ENCODE peak calls at places on chromosomes 6 and 20, in ten cellular contexts. L, P, M, W, V, B, X, N, I and H are unnamed samples.

GRCh38 chr20:55513966-55514365 is 491.4 kb downstream of the CBLN4 start:
- DNase-seq in I (no peak), N (no peak), L (no peak), B (no peak), V (no peak), P (no peak), M (no peak), X (no peak), W (no peak), H (no peak)

GRCh38 chr6:39377530-39377929 is 55.0 kb upstream of the KCNK16 start:
- DNase-seq in X (peak), L (peak), B (peak), V (peak), N (peak), I (peak), W (peak), P (no peak), M (peak), H (peak)

GRCh38 chr20:25247100-25247665 is 702 bp upstream of the PYGB start:
- DNase-seq in N (peak), B (peak), W (peak), V (peak), L (peak), M (peak), P (no peak), X (peak), I (peak), H (peak)

GRCh38 chr6:2938004-2938631 is 33.2 kb downstream of the SERPINB6 start:
- DNase-seq in V (no peak), M (no peak), N (no peak), P (no peak), L (no peak), X (no peak), I (no peak), W (no peak), B (no peak), H (no peak)

GRCh38 chr20:32975698-32976674 is 28.2 kb downstream of the SUN5 start:
- DNase-seq in I (no peak), W (no peak), L (no peak), V (no peak), B (no peak), M (no peak), P (no peak), N (no peak), X (no peak), H (no peak)

GRCh38 chr6:73985891-73986290 is 289.9 kb downstream of the CD109 start:
- DNase-seq in I (no peak), P (no peak), N (no peak), L (peak), V (no peak), W (no peak), B (no peak), M (no peak), X (peak), H (no peak)

GRCh38 chr6:33761922-33762629 is 15.4 kb upstream of the IP6K3 start:
- DNase-seq in I (no peak), V (peak), L (peak), P (no peak), W (peak), M (peak), N (peak), X (peak), B (peak), H (peak)

GRCh38 chr20:13141541-13141940 is 79.5 kb upstream of the ISM1 start:
- DNase-seq in L (no peak), V (no peak), N (no peak), B (peak), M (peak), P (no peak), I (no peak), X (peak), W (no peak), H (no peak)

GRCh38 chr6:88492824-88493223 is 326.7 kb upstream of the CNR1 start:
- DNase-seq in P (no peak), X (peak), I (no peak), L (peak), N (peak), W (no peak), M (no peak), V (no peak), B (peak), H (no peak)

GRCh38 chr6:163826668-163827067 is 412.1 kb downstream of the QKI start:
- DNase-seq in M (no peak), N (no peak), L (no peak), V (no peak), X (no peak), I (no peak), B (no peak), W (no peak), P (no peak), H (no peak)

GRCh38 chr6:111338843-111339242 is 144.2 kb downstream of the REV3L start:
- DNase-seq in B (no peak), M (no peak), W (no peak), P (no peak), N (no peak), X (no peak), I (no peak), V (no peak), L (no peak), H (no peak)

GRCh38 chr6:125201961-125202729 is 48.6 kb downstream of the TPD52L1 start:
- DNase-seq in L (peak), V (no peak), X (peak), P (peak), B (no peak), N (no peak), M (no peak), I (peak), W (no peak), H (no peak)

GRCh38 chr6:45703041-45703739 is 312.5 kb downstream of the CLIC5 start:
- DNase-seq in M (no peak), V (no peak), W (no peak), P (peak), I (no peak), L (peak), B (no peak), X (peak), N (no peak), H (no peak)

GRCh38 chr20:312067-312466 is 13.3 kb upstream of the SOX12 start:
- DNase-seq in P (no peak), M (no peak), W (no peak), N (no peak), I (no peak), B (no peak), X (no peak), V (no peak), L (no peak), H (no peak)

GRCh38 chr20:61839912-61840441 is 225.7 kb downstream of the TAF4 start:
- DNase-seq in V (no peak), P (no peak), X (no peak), M (no peak), B (no peak), I (no peak), L (no peak), W (no peak), N (no peak), H (no peak)

GRCh38 chr20:24798930-24799705 is 150.0 kb upstream of the CST7 start:
- DNase-seq in M (no peak), V (no peak), B (peak), L (no peak), N (no peak), P (no peak), X (no peak), W (no peak), I (no peak), H (no peak)

GRCh38 chr6:161444966-161445799 is 171.3 kb upstream of the AGPAT4 start:
- DNase-seq in P (no peak), M (peak), L (no peak), N (no peak), B (no peak), W (no peak), X (no peak), I (no peak), V (no peak), H (no peak)

GRCh38 chr6:103140308-103141027 is 1719.3 kb downstream of the HACE1 start:
- DNase-seq in B (no peak), V (no peak), N (no peak), P (no peak), I (no peak), W (no peak), L (no peak), X (no peak), M (no peak), H (no peak)

GRCh38 chr6:162753775-162754174 is 26.0 kb downstream of the PACRG start:
- DNase-seq in L (no peak), M (no peak), I (no peak), P (no peak), V (no peak), W (no peak), B (no peak), X (no peak), N (no peak), H (no peak)

GRCh38 chr6:31541059-31541657 is 645 bp downstream of the DDX39B start:
- DNase-seq in N (peak), I (peak), W (no peak), L (peak), B (peak), V (peak), M (peak), P (no peak), X (peak), H (peak)

GRCh38 chr6:37602360-37602759 is 95.3 kb downstream of the MDGA1 start:
- DNase-seq in W (no peak), L (peak), P (peak), I (no peak), B (no peak), X (peak), M (no peak), N (no peak), V (no peak), H (no peak)

GRCh38 chr6:71333700-71334099 is 45.1 kb downstream of the OGFRL1 start:
- DNase-seq in P (peak), M (no peak), B (no peak), I (no peak), W (no peak), N (no peak), L (peak), X (peak), V (no peak), H (no peak)

GRCh38 chr6:10154251-10154650 is 260.6 kb downstream of the TFAP2A start:
- DNase-seq in M (no peak), N (no peak), P (no peak), W (no peak), B (no peak), L (no peak), I (no peak), V (no peak), X (no peak), H (no peak)

GRCh38 chr20:40323411-40323810 is 365.6 kb downstream of the MAFB start:
- DNase-seq in I (no peak), N (no peak), V (no peak), B (no peak), W (no peak), P (no peak), X (no peak), M (no peak), L (no peak), H (no peak)

GRCh38 chr20:53894707-53895384 is 175.5 kb downstream of the BCAS1 start:
- DNase-seq in M (no peak), P (no peak), I (no peak), X (no peak), B (no peak), L (no peak), V (no peak), W (no peak), N (no peak), H (no peak)

GRCh38 chr6:143973097-143973979 is 34.7 kb downstream of the PLAGL1 start:
- DNase-seq in N (peak), B (no peak), M (peak), L (no peak), W (peak), X (no peak), P (no peak), V (no peak), I (no peak), H (peak)

GRCh38 chr6:158131926-158132325 is 36.1 kb downstream of the SERAC1 start:
- DNase-seq in B (peak), V (no peak), I (no peak), M (no peak), W (peak), N (peak), P (no peak), X (peak), L (peak), H (no peak)
- TF ChIP-seq CTCF in B (peak), V (no peak), I (no peak), M (peak), W (peak), N (peak), P (peak), X (peak), L (peak), H (peak)

DNA sequence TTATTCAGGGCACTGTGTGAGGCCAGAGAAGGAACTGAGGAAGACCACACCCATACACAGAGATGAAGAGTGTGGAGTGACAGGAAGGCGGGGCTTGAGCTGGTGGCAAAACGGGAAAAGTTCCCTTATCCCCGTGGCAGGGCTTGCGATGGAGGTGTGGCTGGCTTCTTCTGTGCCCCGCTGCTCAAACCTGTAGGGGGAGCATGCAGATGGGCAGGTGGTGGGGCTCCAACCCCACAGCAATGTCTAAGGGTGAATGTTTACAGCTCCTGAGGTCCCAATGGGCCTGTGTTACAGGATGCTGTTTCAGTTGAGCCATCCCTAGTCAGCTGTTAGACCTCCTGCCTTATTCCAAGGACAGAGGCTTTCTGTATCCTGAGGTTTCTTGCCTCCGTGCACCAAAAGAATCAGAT is 105.9 kb downstream of the LY86 start:
- DNase-seq in N (no peak), I (no peak), P (no peak), B (no peak), X (no peak), M (no peak), W (no peak), V (no peak), L (no peak), H (no peak)
- TF ChIP-seq CTCF in N (no peak), I (no peak), P (no peak), B (no peak), X (no peak), M (no peak), W (no peak), V (no peak), L (no peak), H (peak)

DNA sequence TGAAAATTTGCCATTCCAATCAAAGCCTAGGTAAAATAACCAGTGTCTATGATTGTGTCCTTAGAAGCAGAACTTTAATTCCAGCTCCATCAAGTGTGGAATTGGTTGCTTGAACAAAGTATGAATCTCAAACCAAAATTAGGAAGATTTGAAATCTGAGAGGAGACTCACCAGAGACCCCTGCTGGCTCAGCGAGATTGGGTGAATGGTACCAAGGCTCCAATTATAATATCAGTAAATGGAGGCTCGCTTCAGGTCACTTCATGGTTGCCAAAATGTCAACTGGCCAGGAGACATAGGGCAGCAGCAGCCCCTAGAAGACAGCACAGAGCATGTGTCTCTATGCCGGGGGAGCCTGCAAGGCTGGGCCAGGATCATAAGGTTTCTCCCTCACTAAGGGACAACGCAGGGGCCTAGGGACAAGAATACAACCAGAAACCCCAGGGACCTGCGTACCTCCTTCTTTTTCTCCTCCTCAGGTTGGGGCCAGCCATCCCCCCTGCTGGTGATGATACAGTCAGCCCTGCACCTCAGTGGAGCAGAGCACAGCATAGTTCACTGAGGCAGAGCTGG is 14.0 kb downstream of the RBL1 start:
- DNase-seq in X (peak), B (peak), M (no peak), P (no peak), V (no peak), I (peak), L (no peak), W (peak), N (no peak), H (peak)
- TF ChIP-seq CTCF in X (peak), B (peak), M (peak), P (peak), V (no peak), I (peak), L (peak), W (peak), N (peak), H (peak)

GRCh38 chr6:133206942-133207341 is 34.2 kb upstream of the EYA4 start:
- DNase-seq in P (no peak), X (no peak), N (no peak), L (no peak), B (no peak), I (no peak), V (no peak), M (no peak), W (no peak), H (no peak)

GRCh38 chr6:133207754-133208153 is 33.4 kb upstream of the EYA4 start:
- DNase-seq in I (no peak), N (no peak), L (no peak), B (no peak), X (no peak), M (no peak), P (no peak), V (no peak), W (no peak), H (no peak)

GRCh38 chr6:133202610-133203343 is 38.4 kb upstream of the EYA4 start:
- DNase-seq in W (no peak), L (peak), M (no peak), B (no peak), N (no peak), X (peak), P (peak), I (no peak), V (no peak), H (no peak)

GRCh38 chr6:133203344-133203697 is 37.8 kb upstream of the EYA4 start:
- DNase-seq in B (no peak), L (no peak), N (no peak), P (no peak), X (no peak), I (no peak), V (no peak), W (no peak), M (no peak), H (no peak)

GRCh38 chr6:133205304-133205703 is 35.9 kb upstream of the EYA4 start:
- DNase-seq in B (no peak), I (no peak), N (no peak), M (no peak), X (no peak), V (no peak), L (no peak), W (no peak), P (no peak), H (no peak)
- TF ChIP-seq CTCF in B (no peak), I (no peak), N (no peak), M (no peak), X (no peak), V (no peak), L (no peak), W (no peak), P (no peak), H (no peak)

GRCh38 chr6:12289655-12290489 is at the start of gene EDN1:
- DNase-seq in I (peak), N (peak), X (peak), L (peak), W (peak), P (peak), M (peak), V (peak), B (peak), H (peak)

GRCh38 chr6:12291083-12291784 is 1.1 kb downstream of the EDN1 start:
- DNase-seq in M (no peak), I (no peak), P (no peak), N (no peak), L (no peak), V (no peak), B (peak), W (no peak), X (no peak), H (no peak)

GRCh38 chr6:12293234-12293930 is 3.2 kb downstream of the EDN1 start:
- DNase-seq in M (no peak), B (no peak), W (no peak), N (no peak), X (no peak), L (no peak), P (no peak), V (no peak), I (no peak), H (no peak)

GRCh38 chr6:12290490-12290820 is 294 bp downstream of the EDN1 start:
- DNase-seq in P (no peak), M (no peak), N (no peak), V (no peak), W (no peak), X (no peak), L (no peak), B (no peak), I (no peak), H (no peak)

DNA sequence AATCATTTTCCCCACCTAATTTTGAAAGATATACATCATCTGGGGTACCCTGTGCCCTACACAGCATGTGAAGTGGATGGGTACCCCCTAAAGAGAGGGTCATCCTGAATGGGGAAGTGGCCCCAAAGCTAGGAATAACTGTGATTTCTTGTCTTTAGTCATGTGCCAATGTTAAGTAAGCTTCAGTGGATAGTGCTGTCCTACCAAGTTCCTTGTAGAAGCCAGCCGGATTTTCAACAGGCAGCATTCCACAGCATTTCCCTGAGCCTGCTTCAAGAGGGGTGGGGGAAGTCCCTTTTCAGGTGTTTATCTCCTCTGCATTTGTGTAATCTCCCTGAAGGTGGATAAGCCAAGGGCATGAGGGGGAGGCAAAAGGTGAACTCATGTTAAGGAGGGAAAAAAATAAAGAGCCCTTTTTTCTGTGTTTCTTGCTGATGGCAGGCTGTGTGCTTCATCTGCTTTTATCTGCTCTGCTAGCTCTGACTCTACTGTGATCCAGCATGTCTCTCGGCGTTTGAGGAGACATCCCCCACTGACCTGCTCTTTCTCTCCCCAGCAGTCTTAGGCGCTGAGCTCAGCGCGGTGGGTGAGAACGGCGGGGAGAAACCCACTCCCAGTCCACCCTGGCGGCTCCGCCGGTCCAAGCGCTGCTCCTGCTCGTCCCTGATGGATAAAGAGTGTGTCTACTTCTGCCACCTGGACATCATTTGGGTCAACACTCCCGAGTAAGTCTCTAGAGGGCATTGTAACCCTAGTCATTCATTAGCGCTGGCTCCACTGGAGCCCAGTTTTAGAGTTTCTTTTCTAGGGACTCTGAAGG is 1.8 kb downstream of the EDN1 start:
- DNase-seq in M (no peak), X (no peak), B (peak), N (no peak), W (peak), V (no peak), P (no peak), L (peak), I (no peak), H (no peak)
- TF ChIP-seq CTCF in M (no peak), X (no peak), B (peak), N (peak), W (no peak), V (no peak), P (peak), L (peak), I (no peak), H (no peak)

GRCh38 chr6:36546958-36547645 is at the start of gene STK38:
- DNase-seq in W (peak), X (peak), P (peak), L (peak), I (peak), M (peak), B (peak), N (peak), V (peak), H (peak)
- TF ChIP-seq CTCF in W (no peak), X (peak), P (no peak), L (no peak), I (no peak), M (no peak), B (peak), N (peak), V (no peak), H (no peak)

GRCh38 chr20:57619053-57619831 is 984 bp downstream of the ZBP1 start:
- DNase-seq in B (no peak), L (no peak), P (no peak), N (no peak), I (no peak), W (no peak), V (no peak), X (no peak), M (no peak), H (no peak)
- TF ChIP-seq CTCF in B (no peak), L (no peak), P (no peak), N (no peak), I (no peak), W (no peak), V (no peak), X (no peak), M (no peak), H (no peak)